ENCODE peak calls at places on chromosome 7, in nine cellular contexts. D is fibroblast of gingiva; J is KG1; U is stimulated activated CD8-positive, alpha-beta memory T cell treated with anti-CD3 and anti-CD28 coated beads, Interleukin-4, amount 100 ng/mL, for 24 hours; B is transverse colon; E is activated T-cell treated with anti-CD3 and anti-CD28 coated beads for 1 hour; C is IMR-90; K is NAMALWA; F is brain microvascular endothelial cell. Z is an unnamed sample.

GRCh38 chr7:95517458-95517857 is 31.7 kb downstream of the ASB4 start:
- DNase-seq in D (no peak), J (no peak), U (no peak), B (no peak), E (no peak), C (no peak), K (no peak), F (no peak), Z (no peak)

GRCh38 chr7:115359119-115359518 is 437.2 kb downstream of the MDFIC start:
- DNase-seq in D (no peak), J (no peak), U (no peak), B (no peak), E (no peak), C (no peak), K (no peak), F (no peak), Z (no peak)

GRCh38 chr7:100065452-100066186 is 15.9 kb downstream of the ZNF3 start:
- DNase-seq in D (peak; percentile 90), J (no peak), U (no peak), B (no peak), E (no peak), C (peak; percentile 70), K (no peak), F (no peak), Z (no peak)

GRCh38 chr7:151063212-151063561 is 3.8 kb downstream of the SLC4A2 start:
- DNase-seq in D (peak; percentile 69), J (no peak), U (no peak), B (no peak), E (no peak), C (peak; percentile 69), K (no peak), F (no peak), Z (no peak)

GRCh38 chr7:7992502-7992901 is 23.9 kb downstream of the GLCCI1 start:
- DNase-seq in D (peak; percentile 7), J (no peak), U (no peak), B (no peak), E (no peak), C (peak; percentile 17), K (no peak), F (no peak), Z (no peak)

GRCh38 chr7:3408814-3409595 is 108.0 kb downstream of the SDK1 start:
- DNase-seq in D (no peak), J (no peak), U (no peak), B (no peak), E (no peak), C (no peak), K (no peak), F (peak; percentile 6), Z (no peak)

GRCh38 chr7:79050592-79050991 is 402.9 kb downstream of the MAGI2 start:
- DNase-seq in D (peak; percentile 25), J (no peak), U (no peak), B (no peak), E (no peak), C (peak; percentile 73), K (no peak), F (peak; percentile 66), Z (no peak)

GRCh38 chr7:17660116-17660515 is 280.2 kb downstream of the SNX13 start:
- DNase-seq in D (peak; percentile 77), J (no peak), U (no peak), B (no peak), E (no peak), C (peak; percentile 89), K (no peak), F (peak; percentile 33), Z (no peak)

GRCh38 chr7:25565949-25566348 is 337.7 kb upstream of the NPVF start:
- DNase-seq in D (peak; percentile 62), J (peak; percentile 53), U (peak; percentile 22), B (peak; percentile 73), E (peak; percentile 55), C (peak; percentile 69), K (peak; percentile 87), F (peak; percentile 72), Z (peak; percentile 45)

GRCh38 chr7:1558181-1558811 is 2.3 kb upstream of the TMEM184A start:
- DNase-seq in D (no peak), J (no peak), U (no peak), B (no peak), E (no peak), C (no peak), K (no peak), F (no peak), Z (no peak)

GRCh38 chr7:74183653-74184450 is 9.7 kb downstream of the EIF4H start:
- DNase-seq in D (no peak), J (no peak), U (no peak), B (no peak), E (no peak), C (no peak), K (peak; percentile 73), F (no peak), Z (no peak)

Z was measured in T-helper 17 cell.